ENCODE peak calls at places on chromosomes 16 and 17, in seven cellular contexts. A is A549, R is K562, M is HepG2, O is H1, K is HCT116, W is GM12878. N is an unnamed sample.

GRCh38 chr17:66900126-66901010 is 64.1 kb upstream of the CACNG4 start:
- DNase-seq in A (peak), R (peak), M (peak), O (no peak), K (peak), W (no peak), N (peak)

GRCh38 chr17:67129283-67129682 is 84.9 kb downstream of the CACNG1 start:
- DNase-seq in A (no peak), R (no peak), M (no peak), O (no peak), K (no peak), W (no peak), N (peak)

GRCh38 chr17:18261146-18261515 is 669 bp downstream of the MIEF2 start:
- DNase-seq in A (peak), R (peak), M (peak), O (no peak), K (no peak), W (no peak), N (peak)

GRCh38 chr16:51276335-51276734 is 125.3 kb upstream of the SALL1 start:
- DNase-seq in A (no peak), R (no peak), M (no peak), O (no peak), K (no peak), W (no peak), N (no peak)

GRCh38 chr17:17036520-17036998 is 5.7 kb upstream of the MPRIP start:
- DNase-seq in A (no peak), R (no peak), M (no peak), O (no peak), K (no peak), W (no peak), N (no peak)

GRCh38 chr16:68980695-68981315 is 124.6 kb upstream of the HAS3 start:
- DNase-seq in A (no peak), R (no peak), M (no peak), O (no peak), K (no peak), W (no peak), N (no peak)

GRCh38 chr16:11175850-11176341 is 80.1 kb downstream of the SOCS1 start:
- DNase-seq in A (no peak), R (no peak), M (no peak), O (no peak), K (no peak), W (peak), N (no peak)

GRCh38 chr16:53745126-53745525 is 41.2 kb downstream of the FTO start:
- DNase-seq in A (no peak), R (no peak), M (no peak), O (no peak), K (no peak), W (no peak), N (no peak)

GRCh38 chr16:67613808-67614207 is 31.1 kb upstream of the CARMIL2 start:
- DNase-seq in A (peak), R (no peak), M (peak), O (peak), K (no peak), W (no peak), N (no peak)

GRCh38 chr16:83830769-83831450 is 23.1 kb downstream of the HSBP1 start:
- DNase-seq in A (no peak), R (no peak), M (no peak), O (no peak), K (no peak), W (no peak), N (no peak)

GRCh38 chr17:50238594-50239287 is 35.5 kb upstream of the TMEM92 start:
- DNase-seq in A (peak), R (no peak), M (peak), O (no peak), K (no peak), W (no peak), N (peak)

GRCh38 chr17:82791532-82791931 is 39.7 kb downstream of the TBCD start:
- DNase-seq in A (no peak), R (no peak), M (no peak), O (no peak), K (no peak), W (no peak), N (peak)

GRCh38 chr16:84502075-84502474 is 2.4 kb downstream of the MEAK7 start:
- DNase-seq in A (no peak), R (no peak), M (no peak), O (no peak), K (no peak), W (no peak), N (no peak)

GRCh38 chr17:72588961-72589360 is 468.1 kb downstream of the SOX9 start:
- DNase-seq in A (peak), R (no peak), M (peak), O (no peak), K (peak), W (no peak), N (peak)

GRCh38 chr16:19883296-19883951 is 1.2 kb downstream of the GPRC5B start:
- DNase-seq in A (no peak), R (peak), M (no peak), O (no peak), K (no peak), W (no peak), N (peak)

GRCh38 chr17:48545022-48545376 is at the start of gene HOXB2:
- DNase-seq in A (no peak), R (peak), M (no peak), O (no peak), K (no peak), W (no peak), N (peak)

GRCh38 chr16:29765167-29766032 is 12.7 kb upstream of the ZG16 start:
- DNase-seq in A (no peak), R (no peak), M (peak), O (no peak), K (peak), W (no peak), N (no peak)

GRCh38 chr17:48429638-48430586 is at the start of gene SKAP1:
- DNase-seq in A (no peak), R (no peak), M (no peak), O (no peak), K (no peak), W (no peak), N (no peak)

GRCh38 chr16:68739964-68740627 is 3.0 kb downstream of the CDH1 start:
- DNase-seq in A (peak), R (no peak), M (peak), O (no peak), K (no peak), W (no peak), N (no peak)

GRCh38 chr17:80605326-80606066 is 60.9 kb downstream of the RPTOR start:
- DNase-seq in A (peak), R (no peak), M (peak), O (no peak), K (no peak), W (peak), N (peak)

GRCh38 chr17:78707923-78708322 is 74.2 kb downstream of the CYTH1 start:
- DNase-seq in A (no peak), R (no peak), M (no peak), O (no peak), K (no peak), W (no peak), N (no peak)

GRCh38 chr17:78708510-78708973 is 73.5 kb downstream of the CYTH1 start:
- DNase-seq in A (peak), R (peak), M (peak), O (peak), K (peak), W (no peak), N (peak)

GRCh38 chr17:78709688-78710290 is 72.3 kb downstream of the CYTH1 start:
- DNase-seq in A (no peak), R (no peak), M (no peak), O (no peak), K (no peak), W (no peak), N (no peak)

GRCh38 chr17:78710607-78711006 is 71.5 kb downstream of the CYTH1 start:
- DNase-seq in A (no peak), R (no peak), M (no peak), O (no peak), K (no peak), W (no peak), N (no peak)

DNA sequence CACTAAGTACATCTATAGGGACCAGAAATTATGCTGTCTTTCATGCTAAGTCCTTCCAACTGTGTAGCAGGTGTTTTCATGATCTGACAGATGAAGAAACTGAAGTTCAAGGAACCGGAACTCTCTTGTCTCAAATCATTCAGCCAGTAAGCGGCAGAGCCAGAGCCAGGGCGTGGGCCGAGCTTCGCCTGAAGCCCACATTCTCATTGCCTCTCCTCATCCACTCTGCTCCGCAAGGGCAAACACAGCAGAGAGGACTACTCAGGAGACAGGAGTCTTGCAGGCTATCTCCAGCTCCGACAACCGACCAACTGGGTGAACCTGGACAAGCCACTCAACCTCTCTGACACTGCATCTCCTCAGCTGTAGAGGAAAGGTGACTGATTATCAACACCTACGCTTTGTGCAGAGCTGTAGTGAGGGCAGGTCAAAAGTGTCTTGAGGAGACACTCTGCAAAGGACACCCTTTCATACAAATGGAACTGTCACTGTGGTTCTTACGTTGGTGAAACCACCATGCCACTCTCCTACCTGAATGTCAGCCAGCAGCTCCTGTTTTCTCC is 72.9 kb downstream of the CYTH1 start:
- DNase-seq in A (no peak), R (no peak), M (no peak), O (no peak), K (no peak), W (no peak), N (no peak)
- H3K4me2 ChIP-seq in A (peak), R (no peak), M (no peak), O (no peak), K (no peak), W (peak), N (no peak)

DNA sequence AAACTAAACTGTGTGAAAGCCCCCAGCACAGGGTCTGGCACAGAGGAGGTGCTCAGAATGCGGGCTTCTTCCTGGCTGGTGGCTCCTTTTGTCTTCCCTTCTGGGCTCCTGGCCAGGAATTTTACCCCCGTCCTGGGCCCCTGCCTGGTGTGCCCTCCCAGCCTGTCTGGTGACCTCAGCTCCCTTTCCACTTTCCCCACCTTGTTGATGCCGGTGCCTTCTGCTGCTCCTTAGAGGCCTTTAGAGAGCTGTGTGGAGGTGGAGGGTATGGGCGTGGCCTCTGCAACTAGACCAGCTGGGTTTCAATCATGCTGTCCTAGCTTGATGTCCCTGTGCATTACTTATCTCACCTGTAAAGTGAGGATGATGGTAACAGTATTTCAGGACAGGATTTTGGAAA is 16.8 kb downstream of the PIRT start:
- DNase-seq in A (no peak), R (no peak), M (no peak), O (no peak), K (no peak), W (no peak), N (no peak)
- TF ChIP-seq CEBPB in A (no peak), R (no peak), M (no peak), O (no peak), K (no peak), W (no peak), N (no peak)

GRCh38 chr16:73313950-73314349 is 266.0 kb upstream of the ZFHX3 start:
- DNase-seq in A (no peak), R (no peak), M (no peak), O (no peak), K (no peak), W (no peak), N (no peak)

GRCh38 chr16:73319747-73320146 is 271.8 kb upstream of the ZFHX3 start:
- DNase-seq in A (no peak), R (no peak), M (no peak), O (no peak), K (no peak), W (no peak), N (no peak)

GRCh38 chr16:73311857-73312723 is 264.2 kb upstream of the ZFHX3 start:
- DNase-seq in A (no peak), R (no peak), M (no peak), O (no peak), K (no peak), W (no peak), N (peak)

DNA sequence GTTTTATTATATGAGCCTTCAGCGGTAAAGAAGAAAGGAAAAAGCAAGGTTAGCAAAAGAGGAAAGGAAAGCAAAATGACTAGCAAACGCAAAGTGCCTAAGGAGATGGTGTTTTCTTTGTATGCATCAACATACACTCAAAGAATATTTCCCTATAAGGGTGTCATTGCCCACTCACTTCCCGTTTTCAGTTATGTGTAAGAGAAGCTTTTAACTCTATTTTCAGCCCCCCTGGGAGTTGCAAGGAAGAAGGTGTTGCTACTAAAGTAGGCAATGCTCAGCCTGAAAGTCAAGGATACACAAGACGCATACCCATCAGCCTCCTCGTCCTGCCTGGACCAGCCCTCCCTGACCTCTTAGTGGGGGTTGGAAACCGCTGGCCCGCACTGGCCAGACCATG is 267.7 kb upstream of the ZFHX3 start:
- DNase-seq in A (no peak), R (no peak), M (no peak), O (no peak), K (no peak), W (peak), N (no peak)
- H3K4me2 ChIP-seq in A (no peak), R (no peak), M (no peak), O (no peak), K (no peak), W (peak), N (no peak)

GRCh38 chr17:38798614-38799500 is 499 bp downstream of the PIP4K2B start:
- DNase-seq in A (peak), R (peak), M (peak), O (no peak), K (no peak), W (no peak), N (peak)

GRCh38 chr17:38797828-38798227 is 1.5 kb downstream of the PIP4K2B start:
- DNase-seq in A (no peak), R (no peak), M (no peak), O (no peak), K (no peak), W (no peak), N (peak)

GRCh38 chr17:38797091-38797490 is 2.3 kb downstream of the PIP4K2B start:
- DNase-seq in A (no peak), R (no peak), M (no peak), O (no peak), K (no peak), W (no peak), N (peak)

GRCh38 chr17:38799501-38800236 is at the start of gene PIP4K2B:
- DNase-seq in A (peak), R (peak), M (peak), O (peak), K (peak), W (peak), N (peak)

GRCh38 chr17:38800237-38800760 is 943 bp upstream of the PIP4K2B start:
- DNase-seq in A (no peak), R (no peak), M (no peak), O (no peak), K (no peak), W (no peak), N (no peak)
- TF ChIP-seq CEBPB in A (no peak), R (no peak), M (no peak), O (no peak), K (no peak), W (no peak), N (no peak)

GRCh38 chr16:86831366-86831765 is 253.0 kb downstream of the FOXL1 start:
- DNase-seq in A (no peak), R (no peak), M (no peak), O (no peak), K (no peak), W (no peak), N (no peak)

GRCh38 chr16:86835981-86836380 is 257.6 kb downstream of the FOXL1 start:
- DNase-seq in A (no peak), R (no peak), M (no peak), O (no peak), K (no peak), W (no peak), N (no peak)

GRCh38 chr16:86833136-86833535 is 254.8 kb downstream of the FOXL1 start:
- DNase-seq in A (no peak), R (no peak), M (no peak), O (no peak), K (no peak), W (no peak), N (peak)

GRCh38 chr16:86836503-86837125 is 258.3 kb downstream of the FOXL1 start:
- DNase-seq in A (no peak), R (no peak), M (no peak), O (no peak), K (no peak), W (no peak), N (peak)

GRCh38 chr16:86834451-86835035 is 256.2 kb downstream of the FOXL1 start:
- DNase-seq in A (peak), R (no peak), M (no peak), O (peak), K (no peak), W (no peak), N (peak)
- H3K4me2 ChIP-seq in A (no peak), R (no peak), M (no peak), O (no peak), K (peak), W (no peak), N (no peak)

GRCh38 chr17:21196126-21196525 is 17.8 kb downstream of the TMEM11 start:
- DNase-seq in A (no peak), R (no peak), M (no peak), O (no peak), K (no peak), W (no peak), N (no peak)

GRCh38 chr17:21193031-21193430 is 20.9 kb downstream of the TMEM11 start:
- DNase-seq in A (no peak), R (no peak), M (no peak), O (no peak), K (no peak), W (no peak), N (no peak)

GRCh38 chr17:21191698-21192097 is 22.3 kb downstream of the TMEM11 start:
- DNase-seq in A (no peak), R (no peak), M (no peak), O (no peak), K (no peak), W (no peak), N (no peak)

GRCh38 chr17:21194210-21194609 is 19.8 kb downstream of the TMEM11 start:
- DNase-seq in A (no peak), R (no peak), M (no peak), O (no peak), K (no peak), W (no peak), N (no peak)

GRCh38 chr17:21194688-21195087 is 19.3 kb downstream of the TMEM11 start:
- DNase-seq in A (no peak), R (no peak), M (no peak), O (no peak), K (no peak), W (no peak), N (peak)
- TF ChIP-seq CEBPB in A (no peak), R (no peak), M (no peak), O (no peak), K (no peak), W (no peak), N (no peak)

DNA sequence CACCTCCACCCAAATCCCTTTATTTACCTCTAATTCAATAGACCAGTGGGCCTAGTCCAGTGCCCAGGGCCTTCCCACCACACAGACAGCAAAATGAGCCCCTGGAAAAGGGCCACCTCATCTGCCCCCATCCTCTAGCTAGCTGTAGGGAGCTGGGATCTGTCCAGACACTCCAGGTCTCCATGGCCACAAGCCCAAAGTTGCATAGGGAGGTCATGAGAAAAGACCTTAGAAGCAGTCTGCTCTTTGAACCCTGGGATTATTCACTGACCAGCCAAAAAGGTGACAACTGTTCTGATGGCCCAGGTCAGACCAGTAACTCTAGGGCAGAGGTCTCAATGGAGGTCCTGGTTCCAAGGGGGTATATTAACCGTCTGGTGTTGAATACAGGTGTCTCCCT is 2.0 kb downstream of the CUEDC1 start:
- DNase-seq in A (no peak), R (no peak), M (peak), O (no peak), K (no peak), W (no peak), N (no peak)
- H3K4me2 ChIP-seq in A (peak), R (no peak), M (peak), O (no peak), K (peak), W (no peak), N (no peak)

GRCh38 chr16:3822366-3823045 is 58.0 kb downstream of the CREBBP start:
- DNase-seq in A (no peak), R (no peak), M (no peak), O (no peak), K (no peak), W (no peak), N (peak)

GRCh38 chr16:3816326-3816725 is 64.2 kb downstream of the CREBBP start:
- DNase-seq in A (no peak), R (no peak), M (no peak), O (no peak), K (no peak), W (no peak), N (no peak)

GRCh38 chr16:3823427-3823826 is 57.1 kb downstream of the CREBBP start:
- DNase-seq in A (no peak), R (no peak), M (no peak), O (no peak), K (no peak), W (no peak), N (no peak)

GRCh38 chr16:3819175-3819527 is 61.4 kb downstream of the CREBBP start:
- DNase-seq in A (no peak), R (no peak), M (no peak), O (no peak), K (no peak), W (no peak), N (no peak)

GRCh38 chr16:3819741-3820724 is 60.5 kb downstream of the CREBBP start:
- DNase-seq in A (peak), R (peak), M (no peak), O (no peak), K (peak), W (no peak), N (peak)
- TF ChIP-seq CEBPB in A (no peak), R (no peak), M (no peak), O (no peak), K (no peak), W (no peak), N (no peak)

DNA sequence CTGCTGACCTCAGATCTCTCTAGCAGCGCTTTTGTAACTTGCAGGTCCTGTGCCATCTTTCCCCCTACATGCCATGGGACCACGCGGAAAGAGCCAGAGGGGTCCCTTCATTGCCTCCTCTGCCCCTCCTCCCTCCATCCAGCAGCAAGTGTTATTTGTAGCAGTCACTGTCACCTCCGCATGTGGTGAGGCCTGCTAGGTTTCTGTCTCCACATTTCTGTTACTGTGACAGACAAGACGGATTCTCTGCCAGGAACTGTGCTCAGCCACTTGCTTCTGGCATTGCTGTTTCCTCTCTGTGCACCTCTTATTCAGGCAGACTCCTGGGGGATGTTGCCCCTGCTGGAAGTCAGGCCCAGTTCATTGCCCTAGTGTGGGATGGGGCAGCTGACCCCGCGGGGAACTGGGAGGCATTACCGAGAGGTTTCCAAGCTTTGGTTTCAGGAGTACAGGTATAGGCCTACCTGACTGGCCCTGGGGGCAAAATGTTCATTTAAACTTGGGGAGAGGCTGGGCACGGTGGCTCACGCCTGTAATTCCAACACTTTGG is 61.2 kb downstream of the RAB11FIP4 start:
- DNase-seq in A (no peak), R (no peak), M (no peak), O (no peak), K (no peak), W (no peak), N (no peak)
- H3K4me2 ChIP-seq in A (no peak), R (no peak), M (peak), O (no peak), K (no peak), W (no peak), N (no peak)

N was measured in IMR-90.